ENCODE peak calls at places on chromosome 2, in nine cellular contexts. One of them, this sample, is unnamed.

GRCh38 chr2:219112651-219113338 is 47.8 kb downstream of the NHEJ1 start:
- DNase-seq in A549: no peak
- DNase-seq in HFFc6: no peak
- DNase-seq in activated CD8-positive, alpha-beta T cell treated with anti-CD3 and anti-CD28 coated beads for 36 hours: no peak
- DNase-seq in fibroblast of villous mesenchyme: no peak
- DNase-seq in WTC11: no peak
- DNase-seq in fibroblast of lung: no peak
- DNase-seq in fibroblast of pulmonary artery: no peak
- DNase-seq in ascending aorta: no peak
- DNase-seq in this sample: no peak

GRCh38 chr2:69685321-69686048 is 41.9 kb upstream of the AAK1 start:
- DNase-seq in A549: peak
- DNase-seq in WTC11: no peak
- DNase-seq in activated CD8-positive, alpha-beta T cell treated with anti-CD3 and anti-CD28 coated beads for 36 hours: peak
- DNase-seq in fibroblast of pulmonary artery: peak
- DNase-seq in ascending aorta: no peak
- DNase-seq in HFFc6: peak
- DNase-seq in fibroblast of lung: peak
- DNase-seq in fibroblast of villous mesenchyme: no peak
- DNase-seq in this sample: no peak

GRCh38 chr2:164954954-164955701 is at the start of gene SLC38A11:
- DNase-seq in ascending aorta: no peak
- DNase-seq in fibroblast of lung: peak
- DNase-seq in fibroblast of pulmonary artery: peak
- DNase-seq in A549: no peak
- DNase-seq in activated CD8-positive, alpha-beta T cell treated with anti-CD3 and anti-CD28 coated beads for 36 hours: no peak
- DNase-seq in HFFc6: peak
- DNase-seq in fibroblast of villous mesenchyme: no peak
- DNase-seq in WTC11: peak
- DNase-seq in this sample: no peak

GRCh38 chr2:224865016-224865415 is 148.9 kb upstream of the CCDC195 start:
- DNase-seq in fibroblast of pulmonary artery: no peak
- DNase-seq in fibroblast of villous mesenchyme: no peak
- DNase-seq in HFFc6: peak
- DNase-seq in activated CD8-positive, alpha-beta T cell treated with anti-CD3 and anti-CD28 coated beads for 36 hours: no peak
- DNase-seq in A549: no peak
- DNase-seq in ascending aorta: no peak
- DNase-seq in WTC11: no peak
- DNase-seq in fibroblast of lung: no peak
- DNase-seq in this sample: no peak

GRCh38 chr2:98346259-98347236 is at the start of gene CNGA3:
- DNase-seq in fibroblast of pulmonary artery: peak
- DNase-seq in fibroblast of villous mesenchyme: peak
- DNase-seq in HFFc6: no peak
- DNase-seq in ascending aorta: no peak
- DNase-seq in WTC11: peak
- DNase-seq in A549: no peak
- DNase-seq in activated CD8-positive, alpha-beta T cell treated with anti-CD3 and anti-CD28 coated beads for 36 hours: peak
- DNase-seq in fibroblast of lung: peak
- DNase-seq in this sample: no peak

GRCh38 chr2:47069628-47070154 is 85.4 kb downstream of the STPG4 start:
- DNase-seq in fibroblast of lung: peak
- DNase-seq in activated CD8-positive, alpha-beta T cell treated with anti-CD3 and anti-CD28 coated beads for 36 hours: no peak
- DNase-seq in fibroblast of pulmonary artery: peak
- DNase-seq in HFFc6: peak
- DNase-seq in WTC11: peak
- DNase-seq in A549: peak
- DNase-seq in fibroblast of villous mesenchyme: peak
- DNase-seq in ascending aorta: no peak
- DNase-seq in this sample: peak

GRCh38 chr2:232528746-232529445 is 2.9 kb downstream of the CHRND start:
- DNase-seq in HFFc6: no peak
- DNase-seq in A549: no peak
- DNase-seq in WTC11: no peak
- DNase-seq in fibroblast of lung: no peak
- DNase-seq in fibroblast of pulmonary artery: no peak
- DNase-seq in ascending aorta: no peak
- DNase-seq in fibroblast of villous mesenchyme: no peak
- DNase-seq in activated CD8-positive, alpha-beta T cell treated with anti-CD3 and anti-CD28 coated beads for 36 hours: peak
- DNase-seq in this sample: peak

GRCh38 chr2:196677404-196677803 is 37.9 kb downstream of the CCDC150 start:
- DNase-seq in HFFc6: peak
- DNase-seq in A549: peak
- DNase-seq in fibroblast of pulmonary artery: peak
- DNase-seq in ascending aorta: no peak
- DNase-seq in fibroblast of lung: peak
- DNase-seq in WTC11: no peak
- DNase-seq in activated CD8-positive, alpha-beta T cell treated with anti-CD3 and anti-CD28 coated beads for 36 hours: no peak
- DNase-seq in fibroblast of villous mesenchyme: peak
- DNase-seq in this sample: no peak

GRCh38 chr2:26550276-26551015 is 72.5 kb upstream of the OTOF start:
- DNase-seq in WTC11: no peak
- DNase-seq in fibroblast of villous mesenchyme: no peak
- DNase-seq in fibroblast of pulmonary artery: no peak
- DNase-seq in activated CD8-positive, alpha-beta T cell treated with anti-CD3 and anti-CD28 coated beads for 36 hours: no peak
- DNase-seq in A549: no peak
- DNase-seq in fibroblast of lung: no peak
- DNase-seq in HFFc6: no peak
- DNase-seq in ascending aorta: no peak
- DNase-seq in this sample: no peak

GRCh38 chr2:190468814-190469569 is 60.8 kb downstream of the MFSD6 start:
- DNase-seq in WTC11: no peak
- DNase-seq in fibroblast of villous mesenchyme: peak
- DNase-seq in activated CD8-positive, alpha-beta T cell treated with anti-CD3 and anti-CD28 coated beads for 36 hours: no peak
- DNase-seq in fibroblast of lung: peak
- DNase-seq in HFFc6: peak
- DNase-seq in ascending aorta: no peak
- DNase-seq in fibroblast of pulmonary artery: peak
- DNase-seq in A549: peak
- DNase-seq in this sample: no peak
- TF ChIP-seq CTCF in WTC11: no peak
- TF ChIP-seq CTCF in fibroblast of villous mesenchyme: no peak
- TF ChIP-seq CTCF in activated CD8-positive, alpha-beta T cell treated with anti-CD3 and anti-CD28 coated beads for 36 hours: no peak
- TF ChIP-seq CTCF in fibroblast of lung: no peak
- TF ChIP-seq CTCF in HFFc6: no peak
- TF ChIP-seq CTCF in ascending aorta: no peak
- TF ChIP-seq CTCF in fibroblast of pulmonary artery: no peak
- TF ChIP-seq CTCF in A549: no peak
- TF ChIP-seq CTCF in this sample: no peak

DNA sequence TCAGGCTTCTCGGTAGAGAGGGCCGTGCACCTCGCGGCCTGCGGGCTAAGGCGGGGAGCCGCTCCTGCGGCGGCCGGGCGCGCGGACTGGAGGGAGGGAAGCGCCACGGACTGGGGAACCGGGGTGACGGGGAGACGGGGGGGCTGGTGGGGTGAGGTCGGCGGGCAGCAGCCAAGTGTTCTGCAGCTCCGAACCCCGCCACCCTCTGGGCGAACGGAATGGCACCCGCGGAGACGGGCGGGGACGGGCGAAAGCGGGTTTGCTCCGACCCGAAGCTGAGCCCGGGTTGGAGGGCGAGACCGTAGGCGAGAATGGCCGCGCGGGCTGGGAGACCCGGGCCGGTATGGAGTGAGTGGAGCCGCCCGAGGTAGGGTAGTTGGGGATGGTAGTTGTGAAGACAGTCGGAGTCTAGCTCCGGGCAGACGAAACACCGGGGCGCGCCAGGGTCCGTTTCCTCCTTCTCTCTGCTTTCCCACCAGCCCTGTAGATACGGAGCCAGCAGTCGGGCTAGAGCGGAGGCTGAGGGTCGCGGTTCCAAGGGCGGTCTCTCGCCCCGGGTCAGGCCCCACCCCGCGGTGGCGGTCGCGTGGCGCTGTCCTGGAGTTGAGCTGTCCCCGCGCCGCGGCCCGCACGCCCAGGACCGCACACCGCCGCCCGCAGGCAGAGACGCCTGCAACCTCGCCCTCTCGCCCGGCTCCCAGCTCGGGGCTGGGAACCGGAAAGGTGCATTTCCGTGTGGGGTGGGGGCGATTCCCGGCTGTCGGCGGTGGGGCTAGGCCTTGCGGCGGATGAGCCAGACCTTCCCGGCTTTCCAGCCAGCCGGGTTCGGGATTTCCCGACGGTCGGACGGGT is 160.3 kb upstream of the SIX2 start:
- DNase-seq in A549: peak
- DNase-seq in WTC11: peak
- DNase-seq in fibroblast of pulmonary artery: peak
- DNase-seq in activated CD8-positive, alpha-beta T cell treated with anti-CD3 and anti-CD28 coated beads for 36 hours: peak
- DNase-seq in HFFc6: no peak
- DNase-seq in ascending aorta: no peak
- DNase-seq in fibroblast of lung: no peak
- DNase-seq in fibroblast of villous mesenchyme: no peak
- DNase-seq in this sample: no peak
- TF ChIP-seq CTCF in A549: peak
- TF ChIP-seq CTCF in WTC11: no peak
- TF ChIP-seq CTCF in fibroblast of pulmonary artery: no peak
- TF ChIP-seq CTCF in activated CD8-positive, alpha-beta T cell treated with anti-CD3 and anti-CD28 coated beads for 36 hours: no peak
- TF ChIP-seq CTCF in HFFc6: no peak
- TF ChIP-seq CTCF in ascending aorta: no peak
- TF ChIP-seq CTCF in fibroblast of lung: no peak
- TF ChIP-seq CTCF in fibroblast of villous mesenchyme: no peak
- TF ChIP-seq CTCF in this sample: no peak

GRCh38 chr2:128684523-128684922 is 365.9 kb upstream of the HS6ST1 start:
- DNase-seq in fibroblast of villous mesenchyme: no peak
- DNase-seq in fibroblast of lung: no peak
- DNase-seq in fibroblast of pulmonary artery: no peak
- DNase-seq in WTC11: no peak
- DNase-seq in ascending aorta: no peak
- DNase-seq in A549: no peak
- DNase-seq in activated CD8-positive, alpha-beta T cell treated with anti-CD3 and anti-CD28 coated beads for 36 hours: no peak
- DNase-seq in HFFc6: no peak
- DNase-seq in this sample: no peak

GRCh38 chr2:128685841-128686497 is 367.3 kb upstream of the HS6ST1 start:
- DNase-seq in fibroblast of lung: no peak
- DNase-seq in HFFc6: no peak
- DNase-seq in fibroblast of pulmonary artery: no peak
- DNase-seq in WTC11: no peak
- DNase-seq in fibroblast of villous mesenchyme: no peak
- DNase-seq in activated CD8-positive, alpha-beta T cell treated with anti-CD3 and anti-CD28 coated beads for 36 hours: peak
- DNase-seq in A549: no peak
- DNase-seq in ascending aorta: no peak
- DNase-seq in this sample: no peak

GRCh38 chr2:128682266-128682665 is 363.6 kb upstream of the HS6ST1 start:
- DNase-seq in WTC11: no peak
- DNase-seq in HFFc6: no peak
- DNase-seq in activated CD8-positive, alpha-beta T cell treated with anti-CD3 and anti-CD28 coated beads for 36 hours: no peak
- DNase-seq in fibroblast of villous mesenchyme: no peak
- DNase-seq in fibroblast of pulmonary artery: no peak
- DNase-seq in ascending aorta: no peak
- DNase-seq in fibroblast of lung: no peak
- DNase-seq in A549: no peak
- DNase-seq in this sample: no peak

GRCh38 chr2:128686498-128686861 is 367.8 kb upstream of the HS6ST1 start:
- DNase-seq in fibroblast of lung: peak
- DNase-seq in HFFc6: no peak
- DNase-seq in fibroblast of pulmonary artery: no peak
- DNase-seq in A549: no peak
- DNase-seq in activated CD8-positive, alpha-beta T cell treated with anti-CD3 and anti-CD28 coated beads for 36 hours: peak
- DNase-seq in WTC11: no peak
- DNase-seq in ascending aorta: no peak
- DNase-seq in fibroblast of villous mesenchyme: no peak
- DNase-seq in this sample: no peak

GRCh38 chr2:128681351-128681906 is 362.8 kb upstream of the HS6ST1 start:
- DNase-seq in WTC11: peak
- DNase-seq in A549: no peak
- DNase-seq in fibroblast of villous mesenchyme: no peak
- DNase-seq in ascending aorta: no peak
- DNase-seq in fibroblast of pulmonary artery: no peak
- DNase-seq in fibroblast of lung: no peak
- DNase-seq in HFFc6: no peak
- DNase-seq in activated CD8-positive, alpha-beta T cell treated with anti-CD3 and anti-CD28 coated beads for 36 hours: no peak
- DNase-seq in this sample: no peak
- TF ChIP-seq CTCF in WTC11: no peak
- TF ChIP-seq CTCF in A549: no peak
- TF ChIP-seq CTCF in fibroblast of villous mesenchyme: no peak
- TF ChIP-seq CTCF in ascending aorta: no peak
- TF ChIP-seq CTCF in fibroblast of pulmonary artery: no peak
- TF ChIP-seq CTCF in fibroblast of lung: no peak
- TF ChIP-seq CTCF in HFFc6: no peak
- TF ChIP-seq CTCF in activated CD8-positive, alpha-beta T cell treated with anti-CD3 and anti-CD28 coated beads for 36 hours: no peak
- TF ChIP-seq CTCF in this sample: no peak

GRCh38 chr2:67237288-67237687 is 159.8 kb upstream of the ETAA1 start:
- DNase-seq in WTC11: no peak
- DNase-seq in activated CD8-positive, alpha-beta T cell treated with anti-CD3 and anti-CD28 coated beads for 36 hours: no peak
- DNase-seq in HFFc6: peak
- DNase-seq in fibroblast of lung: no peak
- DNase-seq in fibroblast of villous mesenchyme: no peak
- DNase-seq in ascending aorta: no peak
- DNase-seq in fibroblast of pulmonary artery: no peak
- DNase-seq in A549: no peak
- DNase-seq in this sample: no peak
- TF ChIP-seq CTCF in WTC11: no peak
- TF ChIP-seq CTCF in activated CD8-positive, alpha-beta T cell treated with anti-CD3 and anti-CD28 coated beads for 36 hours: no peak
- TF ChIP-seq CTCF in HFFc6: peak
- TF ChIP-seq CTCF in fibroblast of lung: peak
- TF ChIP-seq CTCF in fibroblast of villous mesenchyme: peak
- TF ChIP-seq CTCF in ascending aorta: no peak
- TF ChIP-seq CTCF in fibroblast of pulmonary artery: peak
- TF ChIP-seq CTCF in A549: no peak
- TF ChIP-seq CTCF in this sample: no peak

DNA sequence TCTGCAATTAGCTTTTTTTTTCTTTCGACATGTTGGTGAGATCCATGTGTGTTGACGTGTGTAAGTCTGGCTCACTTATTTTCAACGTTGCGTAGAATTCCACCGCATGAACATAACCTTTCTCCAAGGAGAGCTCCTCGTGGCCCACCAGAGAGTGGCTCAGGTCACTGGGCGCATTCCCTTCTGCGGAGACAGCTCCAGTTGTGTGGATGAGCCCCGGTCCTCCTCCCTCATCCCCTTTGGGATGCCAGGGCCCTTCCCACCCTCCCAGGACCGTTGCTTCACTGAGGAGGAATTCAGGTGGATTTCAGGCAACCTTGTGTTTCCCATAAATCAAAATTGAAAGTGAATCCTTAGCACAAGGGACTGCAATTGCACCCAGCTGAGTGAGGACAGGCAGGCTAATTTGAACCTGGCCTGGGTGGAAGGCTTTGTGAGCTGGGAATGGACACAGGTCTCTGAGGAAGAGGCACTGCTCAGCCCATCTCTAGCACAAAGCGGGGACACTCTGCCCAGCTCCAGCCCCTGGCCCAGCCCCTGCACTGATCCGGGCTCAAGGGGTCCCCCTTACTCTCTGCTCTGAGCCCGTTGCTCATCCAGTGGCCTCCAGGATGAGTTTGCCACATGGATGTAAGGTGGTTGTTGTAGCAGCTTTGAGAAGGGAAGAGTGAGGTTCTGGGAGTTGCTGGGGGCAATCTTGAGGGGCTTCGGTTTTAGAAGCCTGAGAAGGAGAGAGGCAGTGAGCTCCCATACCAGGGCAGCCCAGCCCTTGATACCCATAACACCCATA is 57.8 kb upstream of the HAAO start:
- DNase-seq in fibroblast of lung: no peak
- DNase-seq in HFFc6: no peak
- DNase-seq in WTC11: no peak
- DNase-seq in A549: no peak
- DNase-seq in activated CD8-positive, alpha-beta T cell treated with anti-CD3 and anti-CD28 coated beads for 36 hours: no peak
- DNase-seq in fibroblast of pulmonary artery: no peak
- DNase-seq in ascending aorta: no peak
- DNase-seq in fibroblast of villous mesenchyme: no peak
- DNase-seq in this sample: no peak
- TF ChIP-seq CTCF in fibroblast of lung: no peak
- TF ChIP-seq CTCF in HFFc6: no peak
- TF ChIP-seq CTCF in WTC11: no peak
- TF ChIP-seq CTCF in A549: no peak
- TF ChIP-seq CTCF in activated CD8-positive, alpha-beta T cell treated with anti-CD3 and anti-CD28 coated beads for 36 hours: no peak
- TF ChIP-seq CTCF in fibroblast of pulmonary artery: no peak
- TF ChIP-seq CTCF in ascending aorta: no peak
- TF ChIP-seq CTCF in fibroblast of villous mesenchyme: no peak
- TF ChIP-seq CTCF in this sample: no peak

GRCh38 chr2:217835931-217836881 is 166.6 kb downstream of the TNS1 start:
- DNase-seq in fibroblast of pulmonary artery: peak
- DNase-seq in fibroblast of lung: peak
- DNase-seq in ascending aorta: no peak
- DNase-seq in WTC11: no peak
- DNase-seq in activated CD8-positive, alpha-beta T cell treated with anti-CD3 and anti-CD28 coated beads for 36 hours: no peak
- DNase-seq in fibroblast of villous mesenchyme: peak
- DNase-seq in A549: peak
- DNase-seq in HFFc6: peak
- DNase-seq in this sample: peak
- TF ChIP-seq CTCF in fibroblast of pulmonary artery: no peak
- TF ChIP-seq CTCF in fibroblast of lung: no peak
- TF ChIP-seq CTCF in ascending aorta: no peak
- TF ChIP-seq CTCF in WTC11: no peak
- TF ChIP-seq CTCF in activated CD8-positive, alpha-beta T cell treated with anti-CD3 and anti-CD28 coated beads for 36 hours: no peak
- TF ChIP-seq CTCF in fibroblast of villous mesenchyme: no peak
- TF ChIP-seq CTCF in A549: no peak
- TF ChIP-seq CTCF in HFFc6: no peak
- TF ChIP-seq CTCF in this sample: no peak